ENCODE peak calls at places on chromosomes 16 and 17, in four cellular contexts. I is left lung, Z is heart right ventricle, Q is prostate gland. A is an unnamed sample. For H3K27me3, the result is how much of the 10 kb centered on the place peaks cover.

GRCh38 chr16:86865866-86866675 is 287.7 kb downstream of the FOXL1 start:
- DNase-seq in I (no peak), Z (peak), Q (no peak), A (no peak)

GRCh38 chr17:63927464-63928171 is 4.5 kb downstream of the CD79B start:
- DNase-seq in Q (no peak), I (peak), Z (no peak), A (peak)

GRCh38 chr16:73565263-73565662 is 517.3 kb upstream of the ZFHX3 start:
- DNase-seq in I (no peak), Z (no peak), Q (no peak), A (no peak)

GRCh38 chr17:65039349-65039988 is 17.1 kb downstream of the GNA13 start:
- DNase-seq in I (no peak), Z (no peak), Q (no peak), A (no peak)

GRCh38 chr16:11989238-11990160 is 13.0 kb downstream of the SNX29 start:
- DNase-seq in Q (no peak), Z (peak), I (no peak), A (no peak)

GRCh38 chr17:13520899-13521572 is 80.7 kb downstream of the HS3ST3A1 start:
- DNase-seq in Q (no peak), I (no peak), Z (no peak), A (no peak)

GRCh38 chr16:2996298-2996697 is 16.1 kb upstream of the PKMYT1 start:
- DNase-seq in I (no peak), Q (no peak), Z (no peak), A (no peak)

GRCh38 chr16:72270531-72270930 is 98.6 kb upstream of the PMFBP1 start:
- DNase-seq in Z (no peak), Q (no peak), I (no peak), A (no peak)

GRCh38 chr16:89761304-89761922 is 40.1 kb downstream of the ZNF276 start:
- DNase-seq in I (no peak), Q (no peak), Z (no peak), A (no peak)

GRCh38 chr17:62713096-62713870 is 85.8 kb downstream of the MRC2 start:
- DNase-seq in Q (no peak), I (no peak), Z (no peak), A (peak)

GRCh38 chr17:39082482-39082881 is 69.0 kb downstream of the PLXDC1 start:
- DNase-seq in Q (no peak), Z (peak), I (no peak), A (no peak)

GRCh38 chr17:59870482-59870881 is 22.3 kb downstream of the TUBD1 start:
- DNase-seq in Q (peak), Z (no peak), I (no peak), A (no peak)

GRCh38 chr16:72312862-72313261 is 140.9 kb upstream of the PMFBP1 start:
- DNase-seq in Q (no peak), I (no peak), Z (no peak), A (no peak)

GRCh38 chr17:72683506-72684404 is 408.7 kb downstream of the SLC39A11 start:
- DNase-seq in Z (no peak), Q (peak), I (no peak), A (peak)

GRCh38 chr17:22267019-22267418 is 574.7 kb downstream of the KCNJ18 start:
- DNase-seq in Z (no peak), I (no peak), Q (no peak), A (no peak)

GRCh38 chr16:81826523-81826922 is 47.4 kb downstream of the PLCG2 start:
- DNase-seq in Q (no peak), I (no peak), Z (no peak), A (no peak)

GRCh38 chr16:61948414-61948813 is 87.8 kb downstream of the CDH8 start:
- DNase-seq in Q (no peak), Z (no peak), I (no peak), A (no peak)

GRCh38 chr17:83195330-83196087 is 116.1 kb downstream of the METRNL start:
- DNase-seq in Q (peak), I (peak), Z (no peak), A (no peak)

GRCh38 chr17:19986941-19987714 is 9.5 kb upstream of the AKAP10 start:
- DNase-seq in Q (no peak), I (no peak), Z (no peak), A (no peak)

GRCh38 chr17:40915199-40915661 is 22.2 kb downstream of the KRT23 start:
- DNase-seq in Q (no peak), Z (no peak), I (no peak), A (no peak)

GRCh38 chr17:77002103-77003045 is 134.2 kb downstream of the MGAT5B start:
- DNase-seq in Q (no peak), Z (no peak), I (no peak), A (no peak)

GRCh38 chr17:4934173-4934979 is 2.3 kb downstream of the GP1BA start:
- DNase-seq in I (peak), Z (no peak), Q (no peak), A (peak)

GRCh38 chr17:80992077-80992947 is 671 bp downstream of the CHMP6 start:
- DNase-seq in I (peak), Z (no peak), Q (no peak), A (no peak)

GRCh38 chr16:82580293-82580900 is 46.4 kb upstream of the CDH13 start:
- DNase-seq in Z (peak), I (no peak), Q (peak), A (no peak)

GRCh38 chr16:30351586-30352419 is 3.3 kb downstream of the CD2BP2 start:
- DNase-seq in Z (peak), Q (peak), I (no peak), A (peak)

GRCh38 chr17:49898547-49899490 is 51.0 kb upstream of the TAC4 start:
- DNase-seq in Z (no peak), I (no peak), Q (no peak), A (no peak)

GRCh38 chr17:49896222-49896621 is 48.4 kb upstream of the TAC4 start:
- DNase-seq in Z (no peak), I (no peak), Q (no peak), A (no peak)

GRCh38 chr17:49894761-49895160 is 46.9 kb upstream of the TAC4 start:
- DNase-seq in Q (no peak), I (no peak), Z (no peak), A (no peak)

GRCh38 chr17:49895812-49896211 is 47.9 kb upstream of the TAC4 start:
- DNase-seq in Z (no peak), I (no peak), Q (no peak), A (no peak)

DNA sequence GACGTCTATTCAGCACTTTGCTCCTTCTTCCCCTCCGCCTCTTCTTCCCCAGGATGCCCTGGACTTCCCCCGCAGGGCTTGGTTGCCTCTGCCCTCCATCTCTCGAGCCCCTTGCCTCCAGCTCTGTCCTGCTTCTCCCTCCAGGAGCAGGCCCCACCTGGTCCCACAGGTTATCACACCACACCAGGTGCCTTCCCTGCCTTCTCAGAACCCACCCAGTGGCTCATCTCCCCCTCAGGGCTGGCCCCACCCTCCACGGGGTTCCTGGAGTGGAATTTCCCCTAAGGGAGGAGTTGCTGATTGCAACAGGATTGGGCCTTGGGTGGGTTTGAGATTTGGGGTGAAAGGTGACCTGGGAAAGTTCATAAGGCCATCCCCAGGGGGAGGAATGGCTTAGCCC is 49.0 kb upstream of the TAC4 start:
- DNase-seq in I (no peak), Z (no peak), Q (no peak), A (no peak)
- H3K27me3 ChIP-seq in I (under half), Z (under half), Q (under half), A (under half)

DNA sequence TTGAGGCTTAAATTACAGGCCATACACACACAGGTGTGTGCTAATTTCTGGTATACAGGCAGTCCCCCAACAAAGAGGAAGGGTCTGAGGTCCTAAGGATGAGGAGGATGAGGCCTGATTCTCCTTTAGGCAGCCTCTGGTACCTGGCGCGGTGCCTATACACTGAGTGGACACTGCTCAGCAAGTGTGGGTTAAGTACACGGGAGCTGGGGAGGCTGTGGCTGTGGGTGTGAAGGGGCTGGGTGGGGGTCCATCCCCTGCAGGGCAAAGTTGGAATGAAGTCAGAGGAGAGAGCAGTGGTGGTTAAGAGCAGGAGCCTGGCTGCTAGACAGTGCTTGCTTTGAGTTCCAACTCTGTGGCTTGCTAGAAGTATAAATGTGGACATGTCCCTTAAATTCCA is 10.9 kb downstream of the MRM1 start:
- DNase-seq in I (no peak), Z (no peak), Q (no peak), A (no peak)
- H3K27ac ChIP-seq in I (no peak), Z (no peak), Q (no peak), A (no peak)

DNA sequence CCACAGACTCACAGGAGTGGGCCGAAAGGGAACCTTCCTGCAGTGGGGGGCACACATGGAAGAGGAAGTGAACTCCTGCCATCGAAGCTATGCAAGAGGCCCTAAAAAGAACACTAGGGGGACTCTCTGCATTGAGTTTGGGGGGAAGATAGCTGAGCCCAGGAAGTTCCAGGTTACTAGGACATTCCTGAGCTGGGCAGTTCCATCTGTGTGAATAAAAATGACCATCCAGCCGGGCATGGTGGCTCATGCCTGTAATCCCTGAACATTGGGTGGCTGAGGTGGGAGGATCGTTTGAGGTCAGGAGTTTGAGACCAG is 211.8 kb downstream of the ZNF423 start:
- DNase-seq in Q (no peak), I (no peak), Z (no peak), A (no peak)
- TF ChIP-seq CTCF in Q (no peak), I (no peak), Z (no peak), A (no peak)

DNA sequence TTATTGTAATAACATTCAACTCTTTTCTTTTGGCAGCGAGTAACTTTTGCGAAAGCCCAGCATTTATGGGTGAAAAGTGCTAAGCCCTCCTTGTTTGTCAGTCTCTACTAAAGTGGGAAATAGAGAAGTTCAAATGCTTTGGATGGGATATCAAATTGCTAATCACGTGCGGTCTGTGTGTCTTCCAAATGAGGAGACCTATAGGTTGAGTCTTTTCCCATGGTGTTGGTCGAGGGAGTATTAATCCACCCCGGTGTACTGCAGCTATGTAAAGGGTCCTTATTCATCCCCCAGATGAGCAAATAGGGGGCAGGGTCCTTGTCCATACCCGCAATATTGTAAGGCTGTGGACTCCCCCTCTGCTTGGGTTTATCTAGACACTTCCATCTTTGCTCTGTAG is 14.5 kb downstream of the KIAA0513 start:
- DNase-seq in Z (no peak), I (no peak), Q (no peak), A (no peak)
- H3K27me3 ChIP-seq in Z (under half), I (under half), Q (under half), A (under half)

GRCh38 chr16:4666537-4667202 is 26.7 kb upstream of the NUDT16L1 start:
- DNase-seq in Z (no peak), I (no peak), Q (no peak), A (peak)

GRCh38 chr16:4663756-4664465 is 29.5 kb upstream of the NUDT16L1 start:
- DNase-seq in Q (no peak), I (no peak), Z (peak), A (peak)

GRCh38 chr16:4664538-4665418 is 28.6 kb upstream of the NUDT16L1 start:
- DNase-seq in Z (peak), Q (no peak), I (no peak), A (no peak)

GRCh38 chr16:4668313-4668960 is 24.9 kb upstream of the NUDT16L1 start:
- DNase-seq in I (no peak), Q (no peak), Z (no peak), A (no peak)

GRCh38 chr16:4667203-4667983 is 26.0 kb upstream of the NUDT16L1 start:
- DNase-seq in Q (no peak), Z (no peak), I (no peak), A (no peak)
- H3K27ac ChIP-seq in Q (no peak), Z (no peak), I (no peak), A (no peak)

GRCh38 chr17:45394913-45395568 is 37.6 kb downstream of the ARHGAP27 start:
- DNase-seq in Q (peak), Z (peak), I (peak), A (peak)

GRCh38 chr17:45397796-45398195 is 34.9 kb downstream of the ARHGAP27 start:
- DNase-seq in Q (no peak), I (no peak), Z (no peak), A (no peak)

GRCh38 chr17:45394001-45394912 is 38.4 kb downstream of the ARHGAP27 start:
- DNase-seq in I (no peak), Z (no peak), Q (no peak), A (no peak)

GRCh38 chr17:45396496-45397205 is 36.0 kb downstream of the ARHGAP27 start:
- DNase-seq in Z (no peak), I (no peak), Q (no peak), A (no peak)

DNA sequence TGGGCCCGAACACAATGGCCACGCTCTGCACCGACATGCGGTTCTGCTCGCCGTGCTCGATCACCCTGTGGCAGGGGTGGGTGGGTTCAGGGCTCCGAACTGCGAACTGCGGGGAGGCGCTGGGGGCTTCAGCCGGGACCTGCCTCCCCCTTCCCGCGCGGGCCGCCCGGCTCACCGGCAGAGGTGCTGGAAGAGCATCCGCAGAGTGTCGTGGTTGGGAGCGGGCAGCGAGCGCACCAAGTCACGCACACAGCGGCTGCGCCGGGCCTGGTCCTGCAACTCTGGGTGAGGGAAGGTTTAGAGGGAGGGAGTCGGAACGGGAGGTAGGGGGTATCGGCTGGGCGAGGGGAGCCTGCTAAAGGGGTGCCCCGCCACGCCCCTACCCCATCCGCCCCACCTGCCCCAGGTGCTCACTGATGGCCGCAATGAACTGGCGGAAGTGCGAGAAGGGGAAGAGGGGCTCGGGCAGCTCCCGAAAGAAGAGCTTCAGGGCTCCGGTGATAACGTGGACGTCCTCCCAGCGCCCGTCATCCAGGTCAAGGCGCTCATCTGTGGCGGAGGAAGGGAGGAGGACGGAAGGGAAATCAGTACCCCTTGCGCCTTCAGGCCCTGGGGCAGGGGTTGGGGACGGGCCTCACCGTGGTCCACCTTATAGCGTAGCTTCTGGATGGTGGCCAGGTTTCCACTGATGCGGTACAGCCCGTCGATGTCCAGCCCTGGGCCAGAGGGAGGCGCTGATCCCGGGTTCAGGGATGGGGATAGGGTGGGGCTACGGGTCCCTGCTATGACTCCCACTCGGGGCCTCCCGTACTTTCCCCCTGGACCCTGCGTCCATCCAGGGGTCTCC is 36.9 kb downstream of the ARHGAP27 start:
- DNase-seq in I (no peak), Q (no peak), Z (no peak), A (peak)
- TF ChIP-seq CTCF in I (no peak), Q (no peak), Z (no peak), A (no peak)

GRCh38 chr17:79185671-79186070 is 111.0 kb downstream of the ENGASE start:
- DNase-seq in Q (no peak), I (no peak), Z (no peak), A (no peak)
- H3K27me3 ChIP-seq in Q (under half), I (under half), Z (under half), A (under half)

DNA sequence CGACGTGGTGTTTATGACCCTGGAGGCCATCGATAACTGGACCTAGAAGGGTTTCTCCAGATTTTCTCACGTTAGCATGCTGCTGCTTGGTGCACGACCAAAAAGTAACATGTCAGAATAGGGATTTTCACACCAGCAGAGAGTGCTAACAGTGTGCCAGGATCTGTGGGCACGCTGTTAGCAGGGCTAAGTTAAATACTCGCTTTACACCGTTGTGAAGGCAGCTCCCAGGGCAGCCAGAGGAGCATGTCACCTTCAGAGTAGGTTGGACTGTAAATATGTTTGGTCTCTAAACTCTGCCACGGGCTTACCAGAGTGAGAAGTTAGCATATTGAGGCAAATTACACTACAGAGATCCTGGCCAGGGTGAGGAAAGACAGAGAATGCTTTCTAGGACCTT is 113.2 kb upstream of the TBX2 start:
- DNase-seq in Q (no peak), Z (no peak), I (no peak), A (no peak)
- H3K27ac ChIP-seq in Q (no peak), Z (peak), I (peak), A (no peak)

GRCh38 chr17:2396568-2397246 is 4.2 kb downstream of the MNT start:
- DNase-seq in I (peak), Z (peak), Q (peak), A (peak)

GRCh38 chr17:2396192-2396567 is 4.7 kb downstream of the MNT start:
- DNase-seq in Z (no peak), Q (no peak), I (no peak), A (no peak)

GRCh38 chr17:2394775-2395191 is 6.1 kb downstream of the MNT start:
- DNase-seq in I (peak), Q (no peak), Z (no peak), A (peak)

GRCh38 chr17:2393954-2394749 is 6.7 kb downstream of the MNT start:
- DNase-seq in Z (no peak), I (no peak), Q (no peak), A (peak)

GRCh38 chr17:2395258-2396170 is 5.3 kb downstream of the MNT start:
- DNase-seq in Q (peak), Z (no peak), I (peak), A (peak)
- TF ChIP-seq CTCF in Q (no peak), Z (no peak), I (no peak), A (no peak)

A was measured in pancreas.